ENCODE peak calls at places on chromosomes 13 and 19, in eight cellular contexts. B is cardiac fibroblast, M is SK-N-SH, W is GM12865, C is fibroblast of lung, A is Caco-2, O is thoracic aorta, V is fibroblast of the aortic adventitia. H is an unnamed sample.

GRCh38 chr13:79541426-79542049 is 60.6 kb downstream of the NDFIP2 start:
- DNase-seq in B (peak), M (peak), W (peak), C (peak), A (peak), O (no peak), V (peak), H (peak)

GRCh38 chr13:109745702-109746101 is 40.7 kb downstream of the IRS2 start:
- DNase-seq in B (no peak), M (no peak), W (no peak), C (no peak), A (no peak), O (no peak), V (no peak), H (no peak)

GRCh38 chr13:71759506-71760225 is 107.3 kb downstream of the DACH1 start:
- DNase-seq in B (no peak), M (no peak), W (no peak), C (peak), A (no peak), O (no peak), V (no peak), H (peak)

GRCh38 chr13:102141625-102142472 is 260.0 kb downstream of the FGF14 start:
- DNase-seq in B (peak), M (no peak), W (no peak), C (peak), A (peak), O (no peak), V (peak), H (no peak)

GRCh38 chr19:38538793-38539528 is 78.8 kb downstream of the MAP4K1 start:
- DNase-seq in B (no peak), M (no peak), W (peak), C (no peak), A (no peak), O (no peak), V (peak), H (peak)

GRCh38 chr19:19530423-19530804 is 1.7 kb downstream of the YJEFN3 start:
- DNase-seq in B (peak), M (no peak), W (no peak), C (no peak), A (peak), O (no peak), V (no peak), H (no peak)

GRCh38 chr13:100100115-100100879 is 11.4 kb downstream of the PCCA start:
- DNase-seq in B (peak), M (no peak), W (no peak), C (peak), A (no peak), O (no peak), V (peak), H (peak)

GRCh38 chr13:114042066-114042815 is 68.4 kb upstream of the C13orf46 start:
- DNase-seq in B (no peak), M (no peak), W (no peak), C (no peak), A (no peak), O (no peak), V (no peak), H (no peak)

GRCh38 chr13:49679244-49679643 is 12.0 kb downstream of the EBPL start:
- DNase-seq in B (peak), M (no peak), W (peak), C (peak), A (peak), O (no peak), V (peak), H (no peak)

GRCh38 chr13:111554539-111555267 is 234.3 kb downstream of the TEX29 start:
- DNase-seq in B (no peak), M (no peak), W (no peak), C (no peak), A (no peak), O (no peak), V (no peak), H (no peak)

GRCh38 chr13:112616586-112617381 is 28.8 kb upstream of the TUBGCP3 start:
- DNase-seq in B (peak), M (peak), W (peak), C (peak), A (peak), O (no peak), V (peak), H (peak)

GRCh38 chr19:51799998-51800848 is 5.3 kb downstream of the FPR3 start:
- DNase-seq in B (peak), M (no peak), W (no peak), C (peak), A (no peak), O (no peak), V (peak), H (no peak)

GRCh38 chr13:50222569-50223332 is 207.5 kb downstream of the KCNRG start:
- DNase-seq in B (peak), M (no peak), W (peak), C (peak), A (peak), O (peak), V (peak), H (no peak)

GRCh38 chr13:51249767-51250741 is 27.9 kb downstream of the FAM124A start:
- DNase-seq in B (no peak), M (peak), W (peak), C (no peak), A (no peak), O (no peak), V (no peak), H (no peak)

GRCh38 chr13:26508885-26509284 is 48.6 kb upstream of the WASF3 start:
- DNase-seq in B (peak), M (no peak), W (no peak), C (peak), A (no peak), O (no peak), V (peak), H (no peak)

GRCh38 chr13:112242777-112243176 is 133.4 kb upstream of the SPACA7 start:
- DNase-seq in B (no peak), M (no peak), W (no peak), C (no peak), A (no peak), O (no peak), V (no peak), H (no peak)

GRCh38 chr13:40798380-40798779 is 9.0 kb downstream of the SLC25A15 start:
- DNase-seq in B (no peak), M (no peak), W (peak), C (no peak), A (no peak), O (no peak), V (no peak), H (no peak)

GRCh38 chr13:79085021-79085420 is 321.0 kb downstream of the RBM26 start:
- DNase-seq in B (no peak), M (no peak), W (no peak), C (no peak), A (no peak), O (no peak), V (no peak), H (no peak)

GRCh38 chr19:46192990-46193650 is 36.4 kb upstream of the IGFL1 start:
- DNase-seq in B (peak), M (no peak), W (peak), C (peak), A (peak), O (no peak), V (peak), H (no peak)

GRCh38 chr13:75803175-75803611 is 167.1 kb downstream of the LMO7 start:
- DNase-seq in B (no peak), M (no peak), W (peak), C (no peak), A (no peak), O (no peak), V (no peak), H (peak)

GRCh38 chr19:13781547-13781946 is 7.3 kb downstream of the C19orf53 start:
- DNase-seq in B (peak), M (peak), W (no peak), C (peak), A (peak), O (peak), V (peak), H (peak)

GRCh38 chr13:29046588-29046987 is 226.4 kb downstream of the MTUS2 start:
- DNase-seq in B (no peak), M (no peak), W (no peak), C (no peak), A (no peak), O (no peak), V (no peak), H (no peak)

GRCh38 chr13:27038323-27038722 is 133.3 kb downstream of the USP12 start:
- DNase-seq in B (peak), M (no peak), W (no peak), C (peak), A (no peak), O (no peak), V (peak), H (no peak)

GRCh38 chr13:106689906-106690305 is 122.0 kb upstream of the ARGLU1 start:
- DNase-seq in B (no peak), M (no peak), W (no peak), C (no peak), A (no peak), O (no peak), V (no peak), H (no peak)

GRCh38 chr19:52138614-52139290 is 986 bp downstream of the ZNF616 start:
- DNase-seq in B (peak), M (peak), W (peak), C (no peak), A (peak), O (no peak), V (no peak), H (peak)

GRCh38 chr13:90564096-90564495 is 783.4 kb upstream of the MIR17HG start:
- DNase-seq in B (no peak), M (no peak), W (no peak), C (no peak), A (no peak), O (no peak), V (no peak), H (no peak)

GRCh38 chr13:114019367-114019766 is 45.5 kb upstream of the C13orf46 start:
- DNase-seq in B (no peak), M (peak), W (peak), C (no peak), A (no peak), O (no peak), V (no peak), H (peak)

GRCh38 chr19:5232798-5233505 is 107.7 kb downstream of the PTPRS start:
- DNase-seq in B (no peak), M (no peak), W (no peak), C (no peak), A (no peak), O (no peak), V (no peak), H (no peak)

GRCh38 chr19:27792576-27793127 is 1420.3 kb downstream of the UQCRFS1 start:
- DNase-seq in B (no peak), M (no peak), W (no peak), C (no peak), A (no peak), O (no peak), V (peak), H (no peak)

GRCh38 chr13:73168226-73168992 is 109.6 kb downstream of the KLF5 start:
- DNase-seq in B (peak), M (no peak), W (no peak), C (no peak), A (no peak), O (no peak), V (peak), H (no peak)

GRCh38 chr13:93800342-93800741 is 573.7 kb downstream of the GPC6 start:
- DNase-seq in B (no peak), M (no peak), W (no peak), C (no peak), A (no peak), O (no peak), V (no peak), H (no peak)

GRCh38 chr19:33724723-33725060 is 72.0 kb upstream of the KCTD15 start:
- DNase-seq in B (no peak), M (peak), W (no peak), C (no peak), A (no peak), O (no peak), V (no peak), H (no peak)

GRCh38 chr19:37930416-37930815 is 23.4 kb downstream of the SIPA1L3 start:
- DNase-seq in B (peak), M (no peak), W (no peak), C (no peak), A (no peak), O (no peak), V (peak), H (no peak)

GRCh38 chr13:35107535-35107934 is 165.5 kb downstream of the NBEA start:
- DNase-seq in B (no peak), M (no peak), W (no peak), C (no peak), A (no peak), O (no peak), V (no peak), H (no peak)

GRCh38 chr13:47175172-47175806 is 278.4 kb upstream of the HTR2A start:
- DNase-seq in B (peak), M (no peak), W (no peak), C (peak), A (no peak), O (no peak), V (peak), H (no peak)
- H3K4me3 ChIP-seq in B (no peak), M (no peak), W (no peak), C (no peak), A (no peak), O (no peak), V (no peak), H (no peak)

GRCh38 chr13:30738526-30738925 is 3.2 kb downstream of the ALOX5AP start:
- DNase-seq in B (no peak), M (no peak), W (no peak), C (no peak), A (no peak), O (no peak), V (no peak), H (no peak)

GRCh38 chr13:30737511-30738342 is 2.4 kb downstream of the ALOX5AP start:
- DNase-seq in B (no peak), M (no peak), W (peak), C (no peak), A (no peak), O (no peak), V (no peak), H (no peak)

GRCh38 chr13:30736461-30736860 is 1.1 kb downstream of the ALOX5AP start:
- DNase-seq in B (no peak), M (no peak), W (no peak), C (no peak), A (no peak), O (no peak), V (no peak), H (no peak)

GRCh38 chr13:30735025-30735967 is at the start of gene ALOX5AP:
- DNase-seq in B (no peak), M (no peak), W (peak), C (no peak), A (no peak), O (no peak), V (no peak), H (no peak)

GRCh38 chr13:30736921-30737320 is 1.6 kb downstream of the ALOX5AP start:
- DNase-seq in B (no peak), M (no peak), W (no peak), C (no peak), A (no peak), O (no peak), V (no peak), H (no peak)
- H3K4me3 ChIP-seq in B (no peak), M (no peak), W (no peak), C (no peak), A (no peak), O (peak), V (no peak), H (no peak)

DNA sequence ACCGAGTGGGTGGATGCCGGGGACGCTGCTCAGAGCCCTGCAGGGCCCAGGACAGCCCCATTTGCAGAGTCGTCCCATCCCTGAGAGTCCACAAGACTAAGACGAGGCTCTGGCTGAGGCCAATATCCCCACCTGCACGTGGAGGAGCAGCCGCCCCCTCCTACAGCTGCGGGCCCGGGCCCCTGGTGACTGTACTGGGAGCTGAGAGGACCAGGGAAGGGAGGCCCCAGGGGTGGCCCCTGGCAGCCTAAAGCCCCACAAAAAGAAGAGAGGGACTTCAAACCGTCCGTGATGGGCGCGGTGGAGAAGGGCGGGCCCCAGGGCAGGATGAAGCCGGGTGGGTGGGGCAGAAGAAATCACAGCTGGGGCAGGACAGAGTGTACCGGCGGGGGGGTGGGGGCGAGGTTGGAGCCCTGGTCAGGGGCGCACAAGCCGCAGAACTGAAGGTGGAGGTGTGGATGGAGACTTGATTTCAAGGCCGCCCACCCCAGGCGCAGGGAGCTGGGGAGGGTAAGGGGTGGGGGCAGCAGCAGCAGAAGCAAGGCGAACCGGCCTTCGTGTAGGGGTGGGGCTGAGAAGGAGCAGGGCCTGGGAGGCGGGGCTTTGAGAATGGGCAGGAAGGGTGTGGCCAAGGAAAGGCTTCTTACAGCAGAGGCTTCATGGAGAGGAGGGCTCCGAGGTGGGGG is 12.9 kb downstream of the CFD start:
- DNase-seq in B (peak), M (no peak), W (peak), C (peak), A (peak), O (no peak), V (peak), H (peak)
- H3K4me3 ChIP-seq in B (no peak), M (no peak), W (peak), C (no peak), A (no peak), O (no peak), V (no peak), H (no peak)

DNA sequence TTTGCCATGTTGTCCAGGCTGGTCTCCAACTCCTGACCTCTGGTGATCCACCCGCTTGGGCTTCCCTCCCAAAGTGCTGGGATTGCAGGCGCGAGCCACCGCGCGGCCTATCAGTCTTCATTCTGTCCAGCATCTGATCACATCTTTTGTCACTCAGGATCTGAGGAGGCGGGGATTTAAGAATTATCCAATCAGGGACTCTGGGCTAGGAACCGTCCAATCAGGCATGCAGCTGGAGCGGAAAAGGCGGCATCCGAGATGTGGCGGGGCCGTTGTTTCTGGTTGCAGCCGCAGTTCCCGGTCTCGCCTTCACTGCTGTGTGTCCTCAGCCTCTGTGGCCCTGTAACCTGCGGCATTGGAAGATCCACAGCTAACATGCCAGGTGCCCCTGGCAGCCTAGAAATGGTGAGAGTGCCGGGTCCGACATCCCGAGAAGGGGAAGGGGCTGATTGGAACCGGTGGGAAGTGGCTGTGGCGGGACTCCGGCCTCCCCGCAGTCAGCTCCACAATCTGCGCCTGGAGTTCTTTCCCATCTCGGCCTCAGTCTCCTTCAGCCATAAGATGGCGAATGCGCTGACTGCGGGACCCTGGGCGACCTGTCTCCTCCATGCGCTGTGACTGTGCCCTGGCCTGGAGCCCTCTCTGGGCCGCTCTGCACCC is at the start of gene ZNF729:
- DNase-seq in B (no peak), M (no peak), W (no peak), C (no peak), A (no peak), O (no peak), V (no peak), H (no peak)
- H3K4me3 ChIP-seq in B (no peak), M (no peak), W (no peak), C (no peak), A (no peak), O (peak), V (no peak), H (no peak)

GRCh38 chr13:32428581-32429072 is 697 bp upstream of the N4BP2L1 start:
- DNase-seq in B (no peak), M (no peak), W (peak), C (no peak), A (no peak), O (no peak), V (no peak), H (no peak)
- H3K4me3 ChIP-seq in B (peak), M (peak), W (peak), C (peak), A (peak), O (peak), V (peak), H (peak)

GRCh38 chr13:77535448-77535847 is at the start of gene SCEL:
- DNase-seq in B (no peak), M (no peak), W (no peak), C (no peak), A (peak), O (no peak), V (no peak), H (no peak)
- H3K4me3 ChIP-seq in B (no peak), M (no peak), W (no peak), C (no peak), A (no peak), O (no peak), V (no peak), H (no peak)

DNA sequence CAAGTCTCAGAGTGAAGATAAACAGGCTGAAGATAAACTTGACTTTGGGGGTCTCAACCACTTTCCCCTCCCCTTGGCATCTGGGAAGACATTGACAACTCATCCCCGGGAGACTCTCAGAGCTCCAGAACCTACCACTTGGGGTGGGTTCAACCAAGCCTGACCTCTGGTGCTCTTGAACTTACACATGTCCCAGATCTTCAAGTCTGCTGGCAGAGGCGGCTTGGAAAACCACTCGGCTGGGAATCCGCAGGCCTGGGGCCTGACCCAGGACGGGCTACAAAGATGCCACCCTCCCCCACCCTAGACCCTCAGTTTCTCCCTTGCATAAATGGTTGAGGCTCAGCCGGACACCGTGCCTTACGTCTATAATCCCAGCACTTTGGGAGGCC is 512 bp downstream of the LRRC8E start:
- DNase-seq in B (no peak), M (no peak), W (no peak), C (no peak), A (no peak), O (no peak), V (no peak), H (no peak)
- H3K4me3 ChIP-seq in B (peak), M (no peak), W (no peak), C (peak), A (peak), O (no peak), V (peak), H (peak)

GRCh38 chr19:54449701-54450069 is 686 bp downstream of the LENG8 start:
- DNase-seq in B (peak), M (no peak), W (no peak), C (peak), A (no peak), O (no peak), V (peak), H (no peak)

GRCh38 chr19:54452626-54453025 is 3.6 kb downstream of the LENG8 start:
- DNase-seq in B (no peak), M (no peak), W (no peak), C (no peak), A (no peak), O (no peak), V (no peak), H (no peak)

GRCh38 chr19:54451331-54451871 is 2.4 kb downstream of the LENG8 start:
- DNase-seq in B (no peak), M (no peak), W (no peak), C (no peak), A (no peak), O (no peak), V (no peak), H (no peak)

GRCh38 chr19:54453921-54454780 is 5.2 kb downstream of the LENG8 start:
- DNase-seq in B (no peak), M (no peak), W (no peak), C (no peak), A (no peak), O (no peak), V (no peak), H (no peak)

DNA sequence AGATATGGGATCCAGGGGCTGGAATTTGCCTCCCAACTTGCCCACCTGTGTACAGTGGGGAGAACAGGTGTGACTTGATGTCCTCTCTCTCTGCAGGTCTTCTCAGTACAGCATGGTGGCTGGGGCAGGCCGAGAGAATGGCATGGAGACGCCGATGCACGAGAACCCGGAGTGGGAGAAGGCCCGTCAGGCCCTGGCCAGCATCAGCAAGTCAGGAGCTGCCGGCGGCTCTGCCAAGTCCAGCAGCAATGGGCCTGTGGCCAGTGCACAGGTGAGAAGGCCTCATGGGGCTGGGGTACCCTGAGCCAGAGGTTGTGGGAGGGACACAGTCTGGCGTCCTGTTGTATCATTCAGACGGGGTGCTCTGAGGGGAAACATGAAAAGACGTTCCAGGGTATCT is 3.0 kb downstream of the LENG8 start:
- DNase-seq in B (no peak), M (no peak), W (no peak), C (no peak), A (no peak), O (no peak), V (no peak), H (no peak)
- H3K4me3 ChIP-seq in B (no peak), M (no peak), W (no peak), C (no peak), A (no peak), O (no peak), V (no peak), H (no peak)

H was measured in HAP-1.